ENCODE peak calls at places on chromosomes 1 and 21, in seven cellular contexts. O, L, F, X, D, W and Z are unnamed samples.

GRCh38 chr1:60989745-60990718 is 92.3 kb upstream of the NFIA start:
- DNase-seq in W (no peak), D (no peak), X (no peak), O (peak), L (no peak), F (peak), Z (peak)

GRCh38 chr1:211323156-211324063 is 3.2 kb upstream of the TRAF5 start:
- DNase-seq in O (no peak), L (no peak), X (peak), F (no peak), D (peak), W (peak), Z (peak)

GRCh38 chr1:86154581-86155060 is 2.0 kb downstream of the COL24A1 start:
- DNase-seq in D (no peak), F (no peak), O (peak), W (no peak), X (no peak), L (no peak), Z (no peak)

GRCh38 chr1:35660581-35661473 is 19.5 kb upstream of the PSMB2 start:
- DNase-seq in X (no peak), O (no peak), L (no peak), W (no peak), D (no peak), F (no peak), Z (peak)

GRCh38 chr1:159918041-159918917 is 7.0 kb downstream of the TAGLN2 start:
- DNase-seq in D (no peak), W (no peak), O (no peak), X (no peak), L (no peak), F (no peak), Z (no peak)

GRCh38 chr1:175481126-175482071 is 262.0 kb downstream of the TNR start:
- DNase-seq in X (no peak), O (no peak), D (no peak), L (no peak), W (peak), F (no peak), Z (no peak)

GRCh38 chr1:51297401-51298321 is 32.7 kb downstream of the TTC39A start:
- DNase-seq in W (no peak), F (no peak), L (no peak), X (no peak), O (no peak), D (peak), Z (no peak)

GRCh38 chr1:245986404-245987221 is 520.5 kb downstream of the SMYD3 start:
- DNase-seq in X (no peak), L (no peak), D (no peak), F (no peak), O (no peak), W (peak), Z (no peak)

GRCh38 chr1:53549287-53549686 is 90.1 kb downstream of the DMRTB1 start:
- DNase-seq in L (no peak), W (no peak), D (no peak), X (no peak), O (no peak), F (no peak), Z (no peak)

GRCh38 chr1:112440574-112440973 is 44.6 kb downstream of the CTTNBP2NL start:
- DNase-seq in O (no peak), D (no peak), W (no peak), X (no peak), L (no peak), F (no peak), Z (no peak)

GRCh38 chr1:113744114-113744513 is 15.2 kb downstream of the PHTF1 start:
- DNase-seq in L (no peak), O (no peak), D (no peak), F (no peak), X (no peak), W (no peak), Z (no peak)

GRCh38 chr1:221392453-221392852 is 349.4 kb downstream of the DUSP10 start:
- DNase-seq in W (no peak), X (no peak), L (no peak), F (no peak), O (no peak), D (peak), Z (no peak)

GRCh38 chr1:186892936-186893335 is 64.2 kb downstream of the PLA2G4A start:
- DNase-seq in O (no peak), L (no peak), W (no peak), X (no peak), D (no peak), F (no peak), Z (no peak)

GRCh38 chr1:117970251-117970650 is 40.7 kb downstream of the WDR3 start:
- DNase-seq in D (no peak), X (no peak), W (no peak), L (no peak), F (no peak), O (no peak), Z (no peak)

GRCh38 chr1:217562229-217562878 is 68.5 kb downstream of the GPATCH2 start:
- DNase-seq in F (no peak), X (no peak), D (no peak), L (no peak), W (peak), O (no peak), Z (no peak)

GRCh38 chr21:38409907-38410306 is 88.4 kb downstream of the ERG start:
- DNase-seq in O (no peak), F (no peak), X (no peak), D (no peak), W (no peak), L (no peak), Z (no peak)

GRCh38 chr1:223732993-223733798 is 20.9 kb downstream of the CAPN2 start:
- DNase-seq in X (peak), O (peak), L (no peak), W (no peak), D (no peak), F (no peak), Z (no peak)

GRCh38 chr1:94986783-94987182 is 59.9 kb upstream of the CNN3 start:
- DNase-seq in D (no peak), F (no peak), W (no peak), L (no peak), X (no peak), O (no peak), Z (no peak)

GRCh38 chr1:212853658-212854057 is 4.4 kb upstream of the FLVCR1 start:
- DNase-seq in D (peak), W (peak), X (no peak), F (no peak), L (no peak), O (no peak), Z (no peak)

GRCh38 chr1:48093696-48094518 is 96.7 kb upstream of the TRABD2B start:
- DNase-seq in O (peak), X (peak), L (peak), W (peak), F (peak), D (peak), Z (peak)

GRCh38 chr1:110068646-110069301 is 1.7 kb downstream of the ALX3 start:
- DNase-seq in W (no peak), X (no peak), O (no peak), L (no peak), F (no peak), D (no peak), Z (no peak)

DNA sequence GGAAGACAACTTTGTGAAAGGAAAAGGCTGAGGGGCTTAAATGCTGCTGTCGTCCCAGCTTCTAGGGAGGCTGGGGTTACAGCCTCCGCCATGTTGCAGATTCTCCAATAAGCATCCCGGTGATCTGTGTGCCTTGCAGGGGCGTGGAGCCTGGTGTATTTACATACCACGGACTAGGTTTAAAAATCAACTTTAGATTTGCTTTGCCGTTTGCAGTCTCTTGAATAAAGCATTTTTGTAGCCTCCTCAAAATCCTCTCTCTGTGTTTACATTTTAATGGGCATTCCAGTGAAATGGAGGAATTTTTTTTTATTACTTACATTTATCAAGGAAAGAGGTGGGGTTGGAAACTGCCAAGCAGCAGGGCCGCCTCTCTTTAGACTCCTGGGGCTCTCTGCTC is 437.5 kb upstream of the VAMP3 start:
- DNase-seq in O (no peak), D (no peak), F (no peak), L (no peak), W (no peak), X (no peak), Z (no peak)
- TF ChIP-seq POLR2A in O (no peak), D (no peak), F (no peak), L (no peak), W (no peak), X (no peak), Z (no peak)

GRCh38 chr1:170271430-170271829 is 125.7 kb downstream of the NTMT2 start:
- DNase-seq in W (no peak), O (no peak), L (no peak), F (no peak), D (no peak), X (no peak), Z (no peak)

GRCh38 chr1:170262540-170262939 is 116.8 kb downstream of the NTMT2 start:
- DNase-seq in O (no peak), D (no peak), W (no peak), L (no peak), X (no peak), F (no peak), Z (no peak)

GRCh38 chr1:170265234-170265633 is 119.5 kb downstream of the NTMT2 start:
- DNase-seq in F (no peak), W (no peak), X (no peak), L (no peak), D (no peak), O (no peak), Z (no peak)

GRCh38 chr1:170261669-170262068 is 115.9 kb downstream of the NTMT2 start:
- DNase-seq in F (no peak), L (no peak), O (no peak), W (no peak), X (no peak), D (no peak), Z (no peak)

DNA sequence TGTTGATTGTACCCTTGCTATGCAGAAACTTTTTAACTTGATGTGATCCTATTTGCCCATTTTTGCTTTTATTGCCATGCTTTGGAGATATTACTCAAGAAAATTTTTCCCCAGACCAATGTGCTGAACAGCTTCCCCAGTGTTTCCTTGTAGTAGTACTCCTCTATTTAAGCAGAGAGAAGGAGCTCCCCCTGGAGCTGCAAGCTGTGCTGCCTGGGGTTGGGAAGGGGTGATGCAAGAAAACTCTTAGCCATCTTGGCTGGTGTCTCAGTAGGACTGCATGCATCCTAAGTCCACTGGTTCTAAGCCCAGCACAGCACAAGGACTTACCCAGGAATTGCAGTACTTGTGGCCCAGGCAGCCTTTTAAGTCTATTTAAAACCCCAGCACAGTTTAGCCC is 121.6 kb downstream of the NTMT2 start:
- DNase-seq in F (no peak), D (no peak), O (no peak), W (no peak), L (no peak), X (no peak), Z (no peak)
- TF ChIP-seq CTCF in F (no peak), D (no peak), O (no peak), W (no peak), L (no peak), X (no peak), Z (no peak)

GRCh38 chr1:98985687-98986086 is 19.0 kb downstream of the PLPPR5 start:
- DNase-seq in W (no peak), L (no peak), X (no peak), O (no peak), D (no peak), F (no peak), Z (no peak)
- TF ChIP-seq POLR2A in W (no peak), L (no peak), X (no peak), O (no peak), D (no peak), F (no peak), Z (no peak)

GRCh38 chr1:228416217-228416971 is at the start of gene TRIM17:
- DNase-seq in X (no peak), O (no peak), F (peak), W (no peak), L (no peak), D (no peak), Z (no peak)
- TF ChIP-seq CTCF in X (no peak), O (peak), F (no peak), W (no peak), L (peak), D (no peak), Z (peak)

GRCh38 chr1:92960395-92961130 is 699 bp downstream of the DIPK1A start:
- DNase-seq in F (peak), D (peak), L (no peak), X (peak), W (peak), O (peak), Z (peak)

GRCh38 chr1:92958203-92958970 is 2.9 kb downstream of the DIPK1A start:
- DNase-seq in W (no peak), X (no peak), F (no peak), D (no peak), L (no peak), O (no peak), Z (no peak)

GRCh38 chr1:92961131-92961895 is at the start of gene DIPK1A:
- DNase-seq in D (peak), X (peak), W (peak), F (peak), L (no peak), O (peak), Z (peak)

GRCh38 chr1:92965003-92965402 is 3.7 kb upstream of the DIPK1A start:
- DNase-seq in X (no peak), O (no peak), L (no peak), D (no peak), W (no peak), F (no peak), Z (no peak)

GRCh38 chr1:92961896-92962752 is 862 bp upstream of the DIPK1A start:
- DNase-seq in X (peak), D (peak), L (no peak), F (peak), O (peak), W (peak), Z (peak)
- TF ChIP-seq POLR2A in X (no peak), D (no peak), L (no peak), F (no peak), O (no peak), W (no peak), Z (no peak)

GRCh38 chr1:2108213-2108876 is 58.1 kb downstream of the PRKCZ start:
- DNase-seq in O (no peak), W (peak), D (no peak), X (no peak), L (no peak), F (no peak), Z (no peak)
- TF ChIP-seq CTCF in O (peak), W (no peak), D (no peak), X (no peak), L (peak), F (no peak), Z (no peak)

DNA sequence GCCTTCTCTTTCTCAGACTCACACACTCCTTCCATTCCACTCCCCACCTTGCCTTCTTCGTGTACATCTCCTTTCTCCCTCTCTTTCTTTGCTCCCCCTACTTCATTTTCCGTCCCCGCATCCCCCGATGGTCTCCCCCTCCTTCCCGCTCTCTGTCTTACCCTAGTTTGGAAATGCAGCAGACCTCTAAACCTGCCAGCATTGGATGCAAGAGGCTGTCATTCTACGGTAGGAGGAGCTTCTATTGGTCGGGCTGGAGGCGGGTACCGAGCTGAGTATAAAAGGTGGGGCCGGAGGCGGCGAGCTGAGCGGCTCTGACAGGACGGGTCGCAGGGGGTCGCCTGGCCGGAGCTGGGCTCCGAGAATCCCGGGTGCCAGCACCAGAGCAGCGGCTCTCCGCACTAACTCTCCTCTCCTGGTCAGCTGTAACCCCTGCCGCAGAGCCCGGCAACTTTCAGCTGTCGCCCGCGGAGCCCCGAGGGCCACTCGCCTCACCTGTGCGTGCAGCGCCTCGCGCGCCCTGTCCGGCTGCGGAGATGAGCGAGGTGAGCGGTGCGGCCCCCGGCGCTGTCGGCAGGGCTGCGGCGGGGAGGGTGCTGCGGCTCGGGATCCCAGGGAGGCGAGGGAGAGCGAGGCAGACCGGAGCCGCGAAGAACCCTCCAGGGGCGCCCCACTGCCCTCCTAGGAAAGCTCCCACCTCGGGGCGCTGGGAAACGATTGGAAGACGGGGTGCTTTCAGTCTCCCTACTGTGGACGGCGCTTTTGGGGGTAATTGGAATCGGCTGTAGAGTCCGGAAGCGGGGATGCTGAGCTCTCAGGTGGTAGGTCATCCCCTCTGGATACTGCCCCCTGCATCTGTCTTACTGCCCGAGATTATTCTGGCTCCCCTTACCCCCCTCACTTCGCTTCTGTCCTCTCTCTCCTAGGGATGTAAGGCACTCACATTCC is at the start of gene PCP4L1:
- DNase-seq in D (peak), W (peak), O (peak), X (peak), L (no peak), F (peak), Z (peak)
- TF ChIP-seq POLR2A in D (no peak), W (no peak), O (no peak), X (no peak), L (no peak), F (no peak), Z (no peak)